ENCODE peak calls at places on chromosomes 12 and 14, in four cellular contexts. K is left ventricle myocardium inferior, J is A549, F is ELR. N is an unnamed sample.

GRCh38 chr12:130026608-130027176 is 122.9 kb upstream of the TMEM132D start:
- DNase-seq in K (no peak), J (peak; percentile 49), F (peak; percentile 13), N (peak; percentile 19)

GRCh38 chr12:117552971-117553370 is 191.5 kb upstream of the NOS1 start:
- DNase-seq in K (no peak), J (no peak), F (no peak), N (no peak)

GRCh38 chr14:64260418-64260817 is 33.8 kb downstream of the ESR2 start:
- DNase-seq in K (no peak), J (no peak), F (no peak), N (no peak)

GRCh38 chr12:57210926-57211700 is 5.5 kb upstream of the NXPH4 start:
- DNase-seq in K (no peak), J (no peak), F (no peak), N (no peak)

GRCh38 chr14:105385698-105386365 is 12.5 kb upstream of the TEX22 start:
- DNase-seq in K (peak; percentile 21), J (no peak), F (no peak), N (peak; percentile 73)

GRCh38 chr12:114226241-114226928 is 179.6 kb downstream of the TBX5 start:
- DNase-seq in K (no peak), J (no peak), F (no peak), N (no peak)

GRCh38 chr14:54105898-54106297 is 149.3 kb upstream of the BMP4 start:
- DNase-seq in K (no peak), J (no peak), F (no peak), N (no peak)

GRCh38 chr14:104792101-104792884 is 3.3 kb downstream of the AKT1 start:
- DNase-seq in K (peak; percentile 76), J (no peak), F (no peak), N (no peak)

GRCh38 chr14:73258845-73259611 is 21.7 kb downstream of the PAPLN start:
- DNase-seq in K (no peak), J (no peak), F (no peak), N (no peak)

GRCh38 chr14:66662374-66662773 is 154.4 kb downstream of the GPHN start:
- DNase-seq in K (no peak), J (peak; percentile 17), F (peak; percentile 45), N (peak; percentile 16)

GRCh38 chr12:26044007-26044394 is 80.8 kb downstream of the BHLHE41 start:
- DNase-seq in K (no peak), J (no peak), F (no peak), N (no peak)

GRCh38 chr12:29153231-29153630 is 4.2 kb downstream of the FAR2 start:
- DNase-seq in K (no peak), J (no peak), F (no peak), N (no peak)

GRCh38 chr12:121452356-121453021 is 52.6 kb downstream of the RNF34 start:
- DNase-seq in K (no peak), J (no peak), F (no peak), N (peak; percentile 95)

GRCh38 chr14:103882503-103883262 is 35.3 kb upstream of the PPP1R13B start:
- DNase-seq in K (no peak), J (no peak), F (no peak), N (no peak)

GRCh38 chr12:109387425-109388166 is 39.9 kb downstream of the MYO1H start:
- DNase-seq in K (no peak), J (peak; percentile 68), F (peak; percentile 67), N (no peak)

GRCh38 chr12:3168775-3169221 is 91.6 kb downstream of the TSPAN9 start:
- DNase-seq in K (no peak), J (peak; percentile 88), F (peak; percentile 99), N (peak; percentile 80)

GRCh38 chr12:48004039-48004940 is at the start of gene COL2A1:
- DNase-seq in K (no peak), J (peak; percentile 39), F (peak; percentile 34), N (peak; percentile 64)

GRCh38 chr14:51614707-51615106 is 37.0 kb upstream of the FRMD6 start:
- DNase-seq in K (no peak), J (no peak), F (peak; percentile 29), N (no peak)

GRCh38 chr14:35482994-35483515 is 50.9 kb upstream of the INSM2 start:
- DNase-seq in K (no peak), J (no peak), F (no peak), N (no peak)

GRCh38 chr12:76719171-76719631 is 44.7 kb upstream of the ZDHHC17 start:
- DNase-seq in K (no peak), J (no peak), F (no peak), N (no peak)

GRCh38 chr14:26719514-26719913 is 121.7 kb upstream of the NOVA1 start:
- DNase-seq in K (no peak), J (peak; percentile 73), F (peak; percentile 10), N (no peak)

GRCh38 chr14:59013672-59014298 is 174.7 kb upstream of the DAAM1 start:
- DNase-seq in K (no peak), J (peak; percentile 40), F (peak; percentile 77), N (no peak)

GRCh38 chr12:50549885-50550284 is 45.1 kb downstream of the DIP2B start:
- DNase-seq in K (no peak), J (no peak), F (no peak), N (no peak)

GRCh38 chr12:123126294-123127144 is 24.4 kb downstream of the PITPNM2 start:
- DNase-seq in K (no peak), J (peak; percentile 94), F (peak; percentile 99), N (peak; percentile 94)

GRCh38 chr12:49231881-49232650 is 32.8 kb upstream of the TUBA1C start:
- DNase-seq in K (no peak), J (no peak), F (no peak), N (no peak)

GRCh38 chr12:124565071-124565491 is 2.3 kb downstream of the NCOR2 start:
- DNase-seq in K (no peak), J (no peak), F (peak; percentile 19), N (no peak)

GRCh38 chr14:73428354-73428824 is 30.0 kb downstream of the NUMB start:
- DNase-seq in K (no peak), J (peak; percentile 76), F (no peak), N (peak; percentile 64)

GRCh38 chr14:102683399-102684275 is 91.2 kb downstream of the RCOR1 start:
- DNase-seq in K (no peak), J (no peak), F (no peak), N (no peak)

GRCh38 chr14:93536945-93537344 is 106.2 kb downstream of the UNC79 start:
- DNase-seq in K (no peak), J (peak; percentile 6), F (peak; percentile 41), N (no peak)

GRCh38 chr14:80213602-80214001 is 2.3 kb upstream of the DIO2 start:
- DNase-seq in K (no peak), J (peak; percentile 86), F (peak; percentile 76), N (peak; percentile 79)

GRCh38 chr12:89309815-89310214 is 42.5 kb downstream of the DUSP6 start:
- DNase-seq in K (no peak), J (no peak), F (no peak), N (no peak)

GRCh38 chr12:96250119-96250685 is 56.0 kb downstream of the ELK3 start:
- DNase-seq in K (no peak), J (no peak), F (no peak), N (no peak)

GRCh38 chr14:38755036-38755435 is 348.0 kb downstream of the SEC23A start:
- DNase-seq in K (no peak), J (no peak), F (no peak), N (no peak)

GRCh38 chr14:53916239-53916638 is 40.4 kb downstream of the BMP4 start:
- DNase-seq in K (no peak), J (no peak), F (no peak), N (no peak)

GRCh38 chr12:91043408-91043807 is 14.4 kb downstream of the KERA start:
- DNase-seq in K (no peak), J (no peak), F (no peak), N (no peak)

GRCh38 chr12:41923351-41923750 is 221.3 kb downstream of the GXYLT1 start:
- DNase-seq in K (no peak), J (no peak), F (no peak), N (no peak)

GRCh38 chr14:23005861-23006534 is 3.9 kb downstream of the C14orf93 start:
- DNase-seq in K (no peak), J (no peak), F (peak; percentile 38), N (no peak)

N was measured in trophoblast cell.